ENCODE peak calls at places on chromosomes 3 and 15, in five cellular contexts. B is transverse colon, X is spleen, F is prostate gland, S is right lobe of liver. V is an unnamed sample. For H3K9me3, the result is how much of the 10 kb centered on the place peaks cover.

GRCh38 chr3:72888546-72889309 is 882 bp downstream of the GXYLT2 start:
- DNase-seq in B (peak), X (no peak), F (peak), S (no peak), V (peak)

GRCh38 chr3:113629941-113630340 is 66.5 kb downstream of the USF3 start:
- DNase-seq in B (peak), X (no peak), F (no peak), S (no peak), V (no peak)

GRCh38 chr3:125622381-125622788 is 27.1 kb upstream of the OSBPL11 start:
- DNase-seq in B (no peak), X (no peak), F (peak), S (peak), V (peak)

GRCh38 chr3:125958511-125959316 is 10.3 kb upstream of the ROPN1B start:
- DNase-seq in B (no peak), X (no peak), F (no peak), S (no peak), V (no peak)

GRCh38 chr15:62469478-62469873 is 304.4 kb upstream of the C2CD4B start:
- DNase-seq in B (no peak), X (no peak), F (no peak), S (no peak), V (no peak)

GRCh38 chr15:41561777-41562145 is 2.7 kb downstream of the TYRO3 start:
- DNase-seq in B (peak), X (no peak), F (no peak), S (no peak), V (peak)

GRCh38 chr15:71599404-71600225 is 210.7 kb upstream of the NR2E3 start:
- DNase-seq in B (no peak), X (no peak), F (no peak), S (no peak), V (peak)

GRCh38 chr3:45145681-45146614 is at the start of gene CDCP1:
- DNase-seq in B (peak), X (no peak), F (peak), S (peak), V (no peak)

DNA sequence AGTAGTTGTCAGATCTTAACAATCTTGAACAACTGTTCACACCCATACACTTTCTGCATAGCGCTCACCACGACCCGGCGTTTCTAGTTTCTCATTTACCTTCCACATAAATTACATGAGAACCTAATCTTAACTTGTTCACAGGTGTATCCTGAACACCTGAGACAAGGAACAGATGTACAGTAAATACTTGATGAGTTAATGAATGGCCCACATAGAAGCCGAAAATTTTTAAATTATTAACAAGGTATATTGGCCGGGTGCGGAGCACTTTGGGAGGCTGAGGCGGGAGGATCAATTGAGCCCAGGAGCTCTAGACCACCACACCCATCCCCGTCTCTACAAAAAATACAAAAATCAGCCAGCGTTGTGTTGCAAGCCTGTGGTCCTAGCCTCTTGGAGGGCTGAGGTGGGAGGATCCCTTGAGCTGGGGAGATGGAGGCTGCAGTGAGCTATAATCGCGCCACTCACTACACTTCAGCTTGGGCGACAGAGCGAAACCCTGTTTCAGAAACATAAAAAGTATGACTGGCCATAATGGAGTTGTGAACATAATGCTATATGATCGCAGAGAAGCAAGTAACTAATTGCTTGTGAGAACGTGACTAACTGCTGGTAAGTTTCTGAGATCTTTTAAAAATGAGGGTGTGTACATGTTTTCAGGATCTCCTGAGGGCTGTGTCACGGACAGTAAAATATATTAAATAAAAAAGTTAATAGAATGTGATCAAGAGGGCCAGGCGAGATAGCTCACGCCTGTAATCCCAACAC is 1.0 kb upstream of the SMARCC1 start:
- DNase-seq in B (no peak), X (peak), F (no peak), S (no peak), V (no peak)
- TF ChIP-seq POLR2A in B (no peak), X (no peak), F (no peak), S (no peak), V (no peak)

GRCh38 chr15:25065286-25065685 is 110.5 kb downstream of the SNRPN start:
- DNase-seq in B (no peak), X (peak), F (no peak), S (no peak), V (no peak)
- H3K9me3 ChIP-seq in B (half or more), X (half or more), F (under half), S (under half), V (half or more)

GRCh38 chr15:49155110-49155833 is at the start of gene COPS2:
- DNase-seq in B (peak), X (peak), F (peak), S (peak), V (peak)
- TF ChIP-seq POLR2A in B (peak), X (peak), F (peak), S (peak), V (no peak)

GRCh38 chr15:45242289-45242688 is 9.7 kb upstream of the SLC28A2 start:
- DNase-seq in B (no peak), X (no peak), F (no peak), S (no peak), V (no peak)
- H3K9me3 ChIP-seq in B (under half), X (half or more), F (under half), S (under half), V (under half)